ENCODE peak calls at places on chromosomes 13 and 19, in eight cellular contexts. A, I, O, X, J, D, Y and V are unnamed samples.

GRCh38 chr19:50580970-50581636 is 12.9 kb upstream of the LRRC4B start:
- DNase-seq in A (no peak), I (no peak), O (no peak), X (no peak), J (no peak), D (no peak), Y (no peak), V (no peak)

GRCh38 chr13:51818771-51819511 is 15.0 kb upstream of the DHRS12 start:
- DNase-seq in A (peak), I (no peak), O (no peak), X (no peak), J (peak), D (no peak), Y (no peak), V (no peak)

GRCh38 chr13:102128216-102128800 is 273.5 kb downstream of the FGF14 start:
- DNase-seq in A (peak), I (no peak), O (no peak), X (no peak), J (peak), D (no peak), Y (no peak), V (no peak)

GRCh38 chr19:28839455-28839854 is 373.5 kb downstream of the UQCRFS1 start:
- DNase-seq in A (no peak), I (no peak), O (no peak), X (no peak), J (no peak), D (no peak), Y (no peak), V (no peak)

GRCh38 chr13:103210348-103210747 is 144.1 kb upstream of the SLC10A2 start:
- DNase-seq in A (no peak), I (no peak), O (no peak), X (no peak), J (no peak), D (no peak), Y (no peak), V (no peak)

GRCh38 chr13:21039097-21039800 is 22.1 kb downstream of the LATS2 start:
- DNase-seq in A (no peak), I (no peak), O (no peak), X (no peak), J (peak), D (no peak), Y (no peak), V (no peak)

GRCh38 chr13:27168870-27169525 is 2.6 kb downstream of the USP12 start:
- DNase-seq in A (no peak), I (no peak), O (no peak), X (no peak), J (peak), D (no peak), Y (peak), V (no peak)

GRCh38 chr19:52140077-52140710 is 456 bp upstream of the ZNF616 start:
- DNase-seq in A (no peak), I (no peak), O (no peak), X (no peak), J (peak), D (no peak), Y (no peak), V (no peak)

GRCh38 chr13:100131863-100132574 is 43.1 kb downstream of the PCCA start:
- DNase-seq in A (peak), I (no peak), O (no peak), X (no peak), J (peak), D (no peak), Y (no peak), V (no peak)

GRCh38 chr13:32538621-32539246 is at the start of gene N4BP2L2:
- DNase-seq in A (peak), I (peak), O (peak), X (peak), J (peak), D (peak), Y (peak), V (peak)

DNA sequence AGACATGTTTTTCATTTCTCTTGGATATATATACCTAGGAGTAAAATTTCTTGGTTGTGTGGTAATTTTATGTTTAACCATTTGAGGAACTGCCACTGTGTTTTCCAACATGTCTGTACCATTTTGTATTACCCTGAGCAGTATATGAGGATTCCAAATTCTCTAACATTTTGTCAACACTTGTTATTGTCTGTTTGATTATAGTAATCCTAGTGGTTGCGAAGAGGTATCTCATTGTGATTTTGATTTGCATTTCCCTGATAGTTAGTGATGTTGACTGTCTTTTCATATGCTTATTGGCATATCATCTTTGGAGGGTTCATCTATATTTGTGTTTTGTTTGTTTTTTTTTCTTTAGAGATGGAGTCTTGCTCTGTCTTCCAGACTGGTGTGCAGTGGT is 21.4 kb downstream of the GARRE1 start:
- DNase-seq in A (no peak), I (no peak), O (no peak), X (no peak), J (no peak), D (no peak), Y (no peak), V (no peak)
- TF ChIP-seq CTCF in A (no peak), I (no peak), O (no peak), X (no peak), J (no peak), D (no peak), Y (no peak), V (no peak)

GRCh38 chr19:8323781-8324185 is 2.5 kb downstream of the RPS28 start:
- DNase-seq in A (no peak), I (no peak), O (no peak), X (no peak), J (no peak), D (no peak), Y (no peak), V (no peak)
- TF ChIP-seq CTCF in A (no peak), I (no peak), O (no peak), X (no peak), J (no peak), D (no peak), Y (no peak), V (no peak)

GRCh38 chr13:91879360-91879759 is 480.9 kb downstream of the GPC5 start:
- DNase-seq in A (no peak), I (no peak), O (no peak), X (no peak), J (no peak), D (no peak), Y (no peak), V (no peak)
- TF ChIP-seq CTCF in A (no peak), I (no peak), O (no peak), X (no peak), J (no peak), D (no peak), Y (no peak), V (no peak)

GRCh38 chr19:46489445-46490272 is 6.0 kb downstream of the PNMA8B start:
- DNase-seq in A (no peak), I (no peak), O (no peak), X (peak), J (peak), D (peak), Y (peak), V (no peak)
- TF ChIP-seq CTCF in A (peak), I (no peak), O (peak), X (peak), J (peak), D (peak), Y (no peak), V (peak)

GRCh38 chr13:34638897-34639296 is 303.2 kb upstream of the NBEA start:
- DNase-seq in A (no peak), I (no peak), O (no peak), X (no peak), J (no peak), D (no peak), Y (no peak), V (no peak)

GRCh38 chr13:34640179-34640929 is 301.7 kb upstream of the NBEA start:
- DNase-seq in A (no peak), I (no peak), O (no peak), X (no peak), J (peak), D (no peak), Y (no peak), V (no peak)

DNA sequence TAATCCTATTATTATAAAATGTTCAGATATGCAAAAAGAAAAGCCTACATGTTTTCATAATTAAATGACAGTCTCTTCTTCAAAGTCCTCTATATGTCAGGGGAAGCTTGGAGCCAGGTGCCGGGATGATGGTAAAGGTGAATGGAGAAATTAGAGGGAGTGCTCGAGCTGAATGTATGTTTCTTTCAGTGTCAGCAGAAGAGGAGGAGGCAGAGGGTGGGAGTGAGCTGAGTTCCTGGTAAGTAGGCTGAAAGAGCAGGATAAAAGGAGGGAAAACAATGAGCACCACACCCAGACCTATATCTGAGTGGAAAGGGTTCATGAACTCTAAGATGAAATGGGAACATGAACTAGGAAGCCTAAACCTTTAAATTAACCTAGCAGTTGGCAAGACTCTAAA is 307.6 kb upstream of the NBEA start:
- DNase-seq in A (no peak), I (no peak), O (no peak), X (no peak), J (no peak), D (no peak), Y (no peak), V (no peak)
- TF ChIP-seq CTCF in A (no peak), I (no peak), O (no peak), X (no peak), J (no peak), D (no peak), Y (no peak), V (no peak)

DNA sequence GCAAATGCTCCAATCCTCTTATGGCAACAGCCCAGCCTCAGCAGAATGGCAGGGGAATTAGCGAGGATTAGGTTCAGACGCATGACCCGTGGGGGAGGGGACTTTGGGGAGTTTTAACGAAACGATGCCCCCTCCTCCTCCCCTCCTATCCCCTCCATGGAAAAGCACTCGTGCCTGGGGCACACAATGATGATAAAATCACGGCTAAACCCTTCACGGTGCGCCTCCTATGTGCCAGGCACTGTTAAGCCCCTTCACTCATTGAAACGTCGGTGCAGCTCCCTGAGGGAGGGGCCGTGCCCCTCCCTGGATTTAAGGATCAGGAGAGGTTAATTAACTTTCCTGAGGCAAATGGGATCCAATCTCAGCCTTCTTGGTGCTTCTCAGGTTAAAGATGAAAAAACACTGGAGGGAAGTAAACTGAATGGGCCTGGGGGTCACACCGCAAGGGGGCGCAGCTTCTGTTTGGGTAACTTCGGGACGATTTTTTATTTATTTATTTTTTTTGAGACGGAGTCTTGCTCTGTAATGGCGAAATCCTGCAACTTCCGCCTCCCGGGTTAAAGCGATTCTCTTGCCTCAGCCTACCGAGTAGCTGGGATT is 10.1 kb upstream of the TPRX2 start:
- DNase-seq in A (no peak), I (no peak), O (no peak), X (peak), J (no peak), D (no peak), Y (no peak), V (no peak)
- TF ChIP-seq CTCF in A (peak), I (no peak), O (peak), X (peak), J (peak), D (peak), Y (peak), V (peak)

GRCh38 chr13:39777527-39778061 is 122.1 kb downstream of the COG6 start:
- DNase-seq in A (peak), I (no peak), O (no peak), X (no peak), J (peak), D (peak), Y (no peak), V (no peak)
- TF ChIP-seq CTCF in A (peak), I (peak), O (peak), X (no peak), J (peak), D (no peak), Y (peak), V (peak)

GRCh38 chr19:19624032-19624570 is 3.9 kb downstream of the LPAR2 start:
- DNase-seq in A (no peak), I (no peak), O (no peak), X (no peak), J (no peak), D (no peak), Y (no peak), V (no peak)

GRCh38 chr19:19619121-19619848 is 798 bp upstream of the PBX4 start:
- DNase-seq in A (no peak), I (no peak), O (no peak), X (peak), J (no peak), D (no peak), Y (no peak), V (no peak)

GRCh38 chr19:19618384-19619051 is at the start of gene PBX4:
- DNase-seq in A (peak), I (peak), O (peak), X (peak), J (peak), D (peak), Y (peak), V (peak)

GRCh38 chr19:19623383-19623782 is 4.6 kb downstream of the LPAR2 start:
- DNase-seq in A (no peak), I (no peak), O (no peak), X (no peak), J (no peak), D (no peak), Y (no peak), V (no peak)

GRCh38 chr19:19619849-19620210 is 1.3 kb upstream of the PBX4 start:
- DNase-seq in A (no peak), I (no peak), O (no peak), X (no peak), J (no peak), D (no peak), Y (no peak), V (no peak)
- TF ChIP-seq CTCF in A (no peak), I (no peak), O (no peak), X (no peak), J (no peak), D (no peak), Y (no peak), V (no peak)

GRCh38 chr13:106033634-106034033 is 501.8 kb downstream of the EFNB2 start:
- DNase-seq in A (peak), I (no peak), O (no peak), X (no peak), J (peak), D (no peak), Y (no peak), V (no peak)
- TF ChIP-seq CTCF in A (peak), I (no peak), O (peak), X (no peak), J (peak), D (peak), Y (no peak), V (peak)

DNA sequence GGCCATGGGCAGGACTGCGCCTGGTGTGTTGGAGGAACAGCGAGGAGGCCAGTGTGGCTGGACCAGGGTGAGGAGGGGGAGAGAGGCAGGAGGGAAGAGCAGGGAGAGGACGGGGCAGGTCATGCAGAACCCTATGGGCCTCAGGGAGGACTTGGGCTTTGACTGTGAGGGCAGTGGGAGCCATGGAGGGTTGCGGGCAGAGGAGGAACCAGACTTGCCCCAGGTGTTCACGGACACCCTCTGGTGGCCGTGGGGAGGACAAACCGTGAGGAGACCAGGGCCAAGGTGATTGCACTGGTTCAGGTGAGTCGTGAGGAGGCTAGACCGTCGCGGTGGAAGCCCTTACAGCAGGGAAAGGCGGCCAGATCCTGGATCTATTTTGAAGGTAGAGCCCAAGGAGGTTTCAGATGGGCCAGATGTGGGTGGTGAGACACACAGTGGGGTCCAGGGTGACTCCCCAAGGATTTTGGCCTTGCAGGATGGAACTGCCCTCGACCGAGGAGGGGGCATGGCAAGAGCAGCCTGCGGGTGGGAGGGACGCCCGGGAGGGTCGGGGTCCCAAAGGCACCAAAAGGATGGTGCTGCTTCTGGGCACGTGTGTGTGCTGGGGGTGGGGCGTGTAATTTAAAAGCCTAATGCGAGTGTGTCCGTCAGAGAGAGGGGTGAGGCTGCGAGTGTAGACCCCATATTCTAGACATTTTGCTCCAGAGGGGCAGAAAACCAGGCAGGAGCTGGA is 2.7 kb upstream of the REXO1 start:
- DNase-seq in A (no peak), I (no peak), O (no peak), X (no peak), J (no peak), D (no peak), Y (no peak), V (no peak)
- TF ChIP-seq CTCF in A (no peak), I (peak), O (no peak), X (no peak), J (no peak), D (no peak), Y (no peak), V (peak)